ENCODE peak calls at places on chromosome 2, in five cellular contexts. One of them, this sample, is unnamed.

GRCh38 chr2:67997528-67998267 is 65.1 kb downstream of the C1D start:
- DNase-seq in endothelial cell: no peak
- DNase-seq in transverse colon: no peak
- DNase-seq in HCT116: no peak
- DNase-seq in GM10248: no peak
- DNase-seq in this sample: no peak

GRCh38 chr2:230416061-230416721 is at the start of gene SP100:
- DNase-seq in GM10248: peak
- DNase-seq in endothelial cell: no peak
- DNase-seq in HCT116: peak
- DNase-seq in transverse colon: peak
- DNase-seq in this sample: peak

GRCh38 chr2:240554767-240555493 is 2.9 kb downstream of the ANKMY1 start:
- DNase-seq in GM10248: no peak
- DNase-seq in transverse colon: no peak
- DNase-seq in HCT116: no peak
- DNase-seq in endothelial cell: no peak
- DNase-seq in this sample: no peak

GRCh38 chr2:211620986-211621385 is 917.6 kb downstream of the ERBB4 start:
- DNase-seq in HCT116: no peak
- DNase-seq in transverse colon: no peak
- DNase-seq in GM10248: no peak
- DNase-seq in endothelial cell: no peak
- DNase-seq in this sample: no peak

GRCh38 chr2:96913398-96914202 is 43.7 kb upstream of the SEMA4C start:
- DNase-seq in GM10248: peak
- DNase-seq in transverse colon: peak
- DNase-seq in endothelial cell: no peak
- DNase-seq in HCT116: no peak
- DNase-seq in this sample: no peak

GRCh38 chr2:230900336-230900995 is 24.6 kb downstream of the GPR55 start:
- DNase-seq in GM10248: no peak
- DNase-seq in endothelial cell: no peak
- DNase-seq in HCT116: no peak
- DNase-seq in transverse colon: peak
- DNase-seq in this sample: peak

GRCh38 chr2:216673609-216674008 is 21.7 kb downstream of the IGFBP5 start:
- DNase-seq in HCT116: no peak
- DNase-seq in transverse colon: no peak
- DNase-seq in GM10248: no peak
- DNase-seq in endothelial cell: no peak
- DNase-seq in this sample: no peak

GRCh38 chr2:48755473-48755872 is at the start of gene LHCGR:
- DNase-seq in transverse colon: no peak
- DNase-seq in HCT116: no peak
- DNase-seq in GM10248: no peak
- DNase-seq in endothelial cell: peak
- DNase-seq in this sample: no peak

GRCh38 chr2:11100130-11100529 is 55.1 kb upstream of the SLC66A3 start:
- DNase-seq in GM10248: no peak
- DNase-seq in HCT116: no peak
- DNase-seq in transverse colon: no peak
- DNase-seq in endothelial cell: no peak
- DNase-seq in this sample: peak

GRCh38 chr2:74281576-74281975 is 61.6 kb downstream of the SLC4A5 start:
- DNase-seq in endothelial cell: no peak
- DNase-seq in HCT116: no peak
- DNase-seq in transverse colon: no peak
- DNase-seq in GM10248: no peak
- DNase-seq in this sample: no peak

GRCh38 chr2:199379251-199379650 is 78.5 kb downstream of the SATB2 start:
- DNase-seq in transverse colon: no peak
- DNase-seq in endothelial cell: no peak
- DNase-seq in GM10248: no peak
- DNase-seq in HCT116: no peak
- DNase-seq in this sample: no peak

GRCh38 chr2:147026664-147027278 is 818.1 kb upstream of the ACVR2A start:
- DNase-seq in endothelial cell: no peak
- DNase-seq in GM10248: no peak
- DNase-seq in transverse colon: no peak
- DNase-seq in HCT116: no peak
- DNase-seq in this sample: no peak

GRCh38 chr2:99488587-99488998 is 1.2 kb downstream of the REV1 start:
- DNase-seq in endothelial cell: peak
- DNase-seq in HCT116: no peak
- DNase-seq in transverse colon: peak
- DNase-seq in GM10248: peak
- DNase-seq in this sample: no peak

GRCh38 chr2:67684991-67685390 is 287.9 kb downstream of the ETAA1 start:
- DNase-seq in HCT116: no peak
- DNase-seq in endothelial cell: no peak
- DNase-seq in GM10248: no peak
- DNase-seq in transverse colon: no peak
- DNase-seq in this sample: no peak

GRCh38 chr2:119426801-119427395 is 4.8 kb upstream of the TMEM37 start:
- DNase-seq in HCT116: no peak
- DNase-seq in endothelial cell: no peak
- DNase-seq in transverse colon: peak
- DNase-seq in GM10248: no peak
- DNase-seq in this sample: no peak

GRCh38 chr2:111632661-111633060 is 251.3 kb downstream of the ANAPC1 start:
- DNase-seq in HCT116: no peak
- DNase-seq in GM10248: peak
- DNase-seq in transverse colon: no peak
- DNase-seq in endothelial cell: no peak
- DNase-seq in this sample: no peak

DNA sequence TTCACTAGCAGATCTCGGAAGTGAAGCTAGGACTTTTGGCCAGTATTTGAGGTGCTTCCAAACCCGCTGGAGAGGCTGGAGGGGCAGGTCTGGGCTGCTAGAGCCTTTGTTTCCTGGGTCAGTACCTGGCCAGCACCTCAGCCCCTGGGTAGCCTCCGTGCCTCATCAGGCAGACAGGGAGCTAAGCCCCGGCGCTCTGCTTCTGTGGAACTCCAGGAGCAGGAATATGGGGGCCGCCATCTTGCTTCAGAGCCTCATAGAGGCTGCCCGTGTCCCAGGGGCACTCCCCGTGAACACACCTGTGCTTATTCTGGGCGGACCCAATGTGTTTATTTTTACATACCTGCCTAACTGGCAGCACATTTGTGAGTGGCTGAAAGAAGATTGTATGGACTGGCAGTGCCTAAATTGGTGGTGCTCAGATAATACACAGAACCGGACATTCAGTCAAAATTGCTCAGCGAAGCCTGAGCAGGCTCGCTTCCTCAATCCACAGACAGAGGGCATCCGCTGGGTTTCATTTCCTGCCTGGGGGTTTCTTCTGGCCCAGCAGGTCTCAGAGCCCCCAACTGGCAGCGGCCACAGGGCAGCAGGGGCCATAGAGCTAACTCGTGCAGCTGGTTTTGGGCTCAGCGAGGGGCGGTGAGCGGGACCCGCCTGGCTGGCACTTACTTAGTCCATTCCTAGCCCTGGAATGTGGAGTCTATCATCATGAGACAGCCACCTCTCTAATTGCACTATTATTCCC is 176.8 kb upstream of the ALKAL2 start:
- DNase-seq in HCT116: no peak
- DNase-seq in endothelial cell: no peak
- DNase-seq in GM10248: peak
- DNase-seq in transverse colon: no peak
- DNase-seq in this sample: no peak
- TF ChIP-seq CTCF in HCT116: no peak
- TF ChIP-seq CTCF in endothelial cell: no peak
- TF ChIP-seq CTCF in GM10248: no peak
- TF ChIP-seq CTCF in transverse colon: no peak
- TF ChIP-seq CTCF in this sample: no peak

GRCh38 chr2:109393211-109393610 is 220.6 kb downstream of the SEPTIN10 start:
- DNase-seq in GM10248: no peak
- DNase-seq in endothelial cell: no peak
- DNase-seq in HCT116: no peak
- DNase-seq in transverse colon: no peak
- DNase-seq in this sample: no peak

GRCh38 chr2:109391243-109391642 is 222.5 kb downstream of the SEPTIN10 start:
- DNase-seq in endothelial cell: no peak
- DNase-seq in HCT116: no peak
- DNase-seq in transverse colon: no peak
- DNase-seq in GM10248: no peak
- DNase-seq in this sample: no peak

GRCh38 chr2:109395487-109396337 is 218.1 kb downstream of the SEPTIN10 start:
- DNase-seq in endothelial cell: no peak
- DNase-seq in GM10248: no peak
- DNase-seq in transverse colon: peak
- DNase-seq in HCT116: no peak
- DNase-seq in this sample: no peak

GRCh38 chr2:109388018-109388417 is 225.7 kb downstream of the SEPTIN10 start:
- DNase-seq in HCT116: no peak
- DNase-seq in GM10248: no peak
- DNase-seq in endothelial cell: no peak
- DNase-seq in transverse colon: no peak
- DNase-seq in this sample: no peak

GRCh38 chr2:109392140-109392539 is 221.6 kb downstream of the SEPTIN10 start:
- DNase-seq in HCT116: no peak
- DNase-seq in GM10248: no peak
- DNase-seq in endothelial cell: no peak
- DNase-seq in transverse colon: no peak
- DNase-seq in this sample: no peak
- TF ChIP-seq CTCF in HCT116: no peak
- TF ChIP-seq CTCF in GM10248: no peak
- TF ChIP-seq CTCF in endothelial cell: no peak
- TF ChIP-seq CTCF in transverse colon: no peak
- TF ChIP-seq CTCF in this sample: no peak

GRCh38 chr2:203489531-203489930 is 45.6 kb downstream of the RAPH1 start:
- DNase-seq in transverse colon: no peak
- DNase-seq in GM10248: no peak
- DNase-seq in HCT116: no peak
- DNase-seq in endothelial cell: no peak
- DNase-seq in this sample: no peak

GRCh38 chr2:203480623-203481022 is 54.5 kb downstream of the RAPH1 start:
- DNase-seq in HCT116: no peak
- DNase-seq in transverse colon: no peak
- DNase-seq in GM10248: no peak
- DNase-seq in endothelial cell: no peak
- DNase-seq in this sample: no peak

GRCh38 chr2:203490391-203490790 is 44.7 kb downstream of the RAPH1 start:
- DNase-seq in HCT116: no peak
- DNase-seq in endothelial cell: no peak
- DNase-seq in GM10248: no peak
- DNase-seq in transverse colon: no peak
- DNase-seq in this sample: no peak

GRCh38 chr2:203484266-203485112 is 50.6 kb downstream of the RAPH1 start:
- DNase-seq in GM10248: peak
- DNase-seq in transverse colon: peak
- DNase-seq in HCT116: no peak
- DNase-seq in endothelial cell: no peak
- DNase-seq in this sample: no peak
- TF ChIP-seq CTCF in GM10248: peak
- TF ChIP-seq CTCF in transverse colon: peak
- TF ChIP-seq CTCF in HCT116: peak
- TF ChIP-seq CTCF in endothelial cell: no peak
- TF ChIP-seq CTCF in this sample: peak

GRCh38 chr2:141941224-141941714 is 189.5 kb downstream of the LRP1B start:
- DNase-seq in endothelial cell: no peak
- DNase-seq in HCT116: no peak
- DNase-seq in transverse colon: no peak
- DNase-seq in GM10248: no peak
- DNase-seq in this sample: no peak

GRCh38 chr2:141946016-141946415 is 184.8 kb downstream of the LRP1B start:
- DNase-seq in transverse colon: no peak
- DNase-seq in HCT116: no peak
- DNase-seq in GM10248: no peak
- DNase-seq in endothelial cell: no peak
- DNase-seq in this sample: no peak

GRCh38 chr2:141940709-141941108 is 190.1 kb downstream of the LRP1B start:
- DNase-seq in HCT116: no peak
- DNase-seq in transverse colon: no peak
- DNase-seq in endothelial cell: no peak
- DNase-seq in GM10248: no peak
- DNase-seq in this sample: no peak

GRCh38 chr2:141947715-141948114 is 183.1 kb downstream of the LRP1B start:
- DNase-seq in endothelial cell: no peak
- DNase-seq in HCT116: no peak
- DNase-seq in GM10248: no peak
- DNase-seq in transverse colon: no peak
- DNase-seq in this sample: no peak

DNA sequence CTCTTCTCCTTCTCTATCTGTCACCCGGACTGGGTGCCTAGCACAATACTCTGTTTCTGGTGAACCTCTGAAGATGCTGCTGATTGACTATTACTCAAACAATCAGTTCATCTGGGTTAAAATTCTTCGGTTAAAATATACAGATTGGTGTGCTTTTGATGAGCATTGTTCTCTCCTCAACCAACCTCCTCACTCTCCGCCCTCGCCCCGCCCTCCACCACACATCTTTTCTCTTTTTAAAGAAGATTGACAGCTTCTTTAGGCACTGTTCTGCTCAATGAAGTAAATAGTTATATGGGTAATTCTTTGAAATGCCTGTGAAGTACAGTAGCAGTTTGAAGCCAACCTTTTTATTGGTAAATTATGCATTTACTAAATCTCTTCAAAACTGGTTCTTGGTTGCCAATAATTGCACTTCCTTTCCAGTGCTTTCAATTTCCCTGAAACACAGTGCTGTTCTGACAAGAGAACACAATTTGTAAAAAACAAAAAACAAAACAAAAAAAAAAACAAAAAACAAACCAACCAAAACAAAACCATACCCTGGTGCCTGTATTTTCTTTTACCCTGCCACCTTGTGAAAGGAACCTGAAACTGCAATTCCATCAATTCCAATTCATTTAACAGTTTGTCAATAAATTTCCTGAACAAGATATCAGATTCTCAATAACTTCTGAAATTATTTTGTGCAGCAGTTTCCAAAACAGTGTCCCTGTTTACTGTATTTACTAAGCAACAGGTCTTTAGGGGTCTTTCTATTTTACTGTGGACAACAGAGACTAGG is 188.6 kb downstream of the LRP1B start:
- DNase-seq in HCT116: peak
- DNase-seq in GM10248: no peak
- DNase-seq in endothelial cell: no peak
- DNase-seq in transverse colon: no peak
- DNase-seq in this sample: no peak
- TF ChIP-seq CTCF in HCT116: peak
- TF ChIP-seq CTCF in GM10248: no peak
- TF ChIP-seq CTCF in endothelial cell: peak
- TF ChIP-seq CTCF in transverse colon: no peak
- TF ChIP-seq CTCF in this sample: peak

DNA sequence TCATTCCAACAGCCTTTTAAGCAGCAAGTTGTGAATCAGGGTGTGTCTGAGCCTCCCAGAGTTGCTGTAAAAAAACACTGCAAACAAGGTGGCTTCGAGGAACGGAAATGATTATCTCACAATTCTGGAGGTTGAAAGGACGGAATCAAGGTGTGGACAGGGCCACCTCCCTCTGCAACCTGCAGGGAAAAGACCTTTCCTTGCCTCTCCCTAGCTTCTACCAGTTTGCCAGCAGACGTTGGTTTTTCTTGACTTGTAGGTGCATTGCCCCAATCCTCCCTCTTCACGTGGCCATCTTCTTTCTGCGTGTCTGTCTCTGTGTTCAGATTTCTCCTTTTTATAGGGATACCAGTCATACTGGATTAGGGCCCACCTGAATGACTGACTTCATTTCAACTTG is 24.8 kb upstream of the TMEM131 start:
- DNase-seq in transverse colon: peak
- DNase-seq in endothelial cell: no peak
- DNase-seq in GM10248: no peak
- DNase-seq in HCT116: no peak
- DNase-seq in this sample: peak
- TF ChIP-seq CTCF in transverse colon: peak
- TF ChIP-seq CTCF in endothelial cell: no peak
- TF ChIP-seq CTCF in GM10248: no peak
- TF ChIP-seq CTCF in HCT116: no peak
- TF ChIP-seq CTCF in this sample: no peak